ENCODE peak calls at places on chromosomes 4 and X, in eight cellular contexts. M is testis, T is tibial nerve, I is C1 segment of cervical spinal cord, P is Caki2, B is aorta, O is A549, K is HCT116. W is an unnamed sample.

GRCh38 chr4:52015366-52015765 is 4.8 kb downstream of the LRRC66 start:
- DNase-seq in M (no peak), T (no peak), I (no peak), P (no peak), B (no peak), O (no peak), K (no peak), W (peak; percentile 27)

GRCh38 chrX:43958529-43958928 is 14.7 kb downstream of the NDP start:
- DNase-seq in M (peak; percentile 43), T (no peak), I (no peak), P (peak; percentile 51), B (no peak), O (peak; percentile 55), K (peak; percentile 81), W (peak; percentile 84)

GRCh38 chr4:136392576-136392975 is 1139.7 kb downstream of the PCDH18 start:
- DNase-seq in M (no peak), T (no peak), I (no peak), P (no peak), B (no peak), O (no peak), K (no peak), W (peak; percentile 34)

GRCh38 chr4:7737268-7737645 is 202.4 kb downstream of the AFAP1 start:
- DNase-seq in M (no peak), T (no peak), I (no peak), P (no peak), B (no peak), O (no peak), K (no peak), W (no peak)

GRCh38 chrX:9316096-9316495 is 148.8 kb upstream of the TBL1X start:
- DNase-seq in M (no peak), T (no peak), I (no peak), P (no peak), B (no peak), O (no peak), K (no peak), W (no peak)

GRCh38 chr4:77681792-77682191 is 76.2 kb downstream of the CXCL13 start:
- DNase-seq in M (peak; percentile 67), T (no peak), I (no peak), P (no peak), B (no peak), O (no peak), K (no peak), W (no peak)

GRCh38 chr4:36349904-36350554 is 68.6 kb downstream of the DTHD1 start:
- DNase-seq in M (no peak), T (no peak), I (no peak), P (peak; percentile 6), B (no peak), O (no peak), K (no peak), W (no peak)

GRCh38 chrX:118726887-118727685 is at the start of gene IL13RA1:
- DNase-seq in M (peak; percentile 73), T (peak; percentile 63), I (peak; percentile 3), P (peak; percentile 90), B (peak; percentile 90), O (peak; percentile 74), K (peak; percentile 60), W (peak; percentile 74)

GRCh38 chrX:134990475-134991473 is at the start of gene SMIM10:
- DNase-seq in M (peak; percentile 84), T (peak; percentile 53), I (no peak), P (peak; percentile 70), B (peak; percentile 93), O (no peak), K (no peak), W (peak; percentile 75)

GRCh38 chrX:66638591-66639500 is at the start of gene EDA2R:
- DNase-seq in M (peak; percentile 57), T (no peak), I (no peak), P (peak; percentile 88), B (peak; percentile 74), O (peak; percentile 54), K (no peak), W (peak; percentile 90)

GRCh38 chrX:151513472-151513871 is 50.0 kb upstream of the PASD1 start:
- DNase-seq in M (no peak), T (no peak), I (no peak), P (no peak), B (no peak), O (no peak), K (no peak), W (no peak)

GRCh38 chr4:147518846-147519767 is 38.2 kb downstream of the EDNRA start:
- DNase-seq in M (peak; percentile 82), T (no peak), I (no peak), P (peak; percentile 35), B (no peak), O (peak; percentile 23), K (peak; percentile 59), W (peak; percentile 82)

GRCh38 chr4:144357970-144358369 is 217.5 kb upstream of the GYPA start:
- DNase-seq in M (no peak), T (no peak), I (no peak), P (peak; percentile 32), B (no peak), O (no peak), K (no peak), W (no peak)

GRCh38 chr4:26803462-26803861 is 57.2 kb upstream of the STIM2 start:
- DNase-seq in M (no peak), T (no peak), I (no peak), P (no peak), B (no peak), O (no peak), K (no peak), W (peak; percentile 96)

GRCh38 chr4:187256897-187257296 is 533.2 kb upstream of the FAT1 start:
- DNase-seq in M (no peak), T (no peak), I (no peak), P (no peak), B (no peak), O (no peak), K (no peak), W (no peak)

GRCh38 chr4:187666634-187667033 is 328.9 kb upstream of the ZFP42 start:
- DNase-seq in M (peak; percentile 54), T (no peak), I (no peak), P (no peak), B (no peak), O (no peak), K (no peak), W (peak; percentile 34)

GRCh38 chr4:72971572-72971971 is 97.9 kb downstream of the COX18 start:
- DNase-seq in M (no peak), T (no peak), I (no peak), P (peak; percentile 35), B (no peak), O (no peak), K (no peak), W (peak; percentile 94)

GRCh38 chr4:81460115-81460836 is 11.4 kb downstream of the RASGEF1B start:
- DNase-seq in M (no peak), T (no peak), I (no peak), P (no peak), B (no peak), O (no peak), K (no peak), W (no peak)

GRCh38 chr4:172858731-172859230 is 309.8 kb upstream of the GALNT7 start:
- DNase-seq in M (no peak), T (no peak), I (no peak), P (no peak), B (no peak), O (no peak), K (no peak), W (peak; percentile 51)

GRCh38 chrX:134685662-134686061 is 27.4 kb upstream of the PLAC1 start:
- DNase-seq in M (no peak), T (no peak), I (no peak), P (no peak), B (no peak), O (no peak), K (no peak), W (peak; percentile 70)

GRCh38 chrX:107710617-107711391 is 64.8 kb downstream of the TSC22D3 start:
- DNase-seq in M (peak; percentile 64), T (no peak), I (no peak), P (peak; percentile 84), B (no peak), O (peak; percentile 76), K (peak; percentile 33), W (peak; percentile 97)

GRCh38 chr4:1870578-1871443 is at the start of gene NSD2:
- DNase-seq in M (peak; percentile 93), T (peak; percentile 78), I (no peak), P (peak; percentile 79), B (peak; percentile 97), O (peak; percentile 83), K (peak; percentile 68), W (peak; percentile 85)

GRCh38 chr4:120443111-120443510 is 376.5 kb upstream of the MAD2L1 start:
- DNase-seq in M (no peak), T (no peak), I (no peak), P (no peak), B (no peak), O (no peak), K (no peak), W (peak; percentile 40)

GRCh38 chr4:106266201-106266600 is 49.8 kb downstream of the TBCK start:
- DNase-seq in M (no peak), T (no peak), I (no peak), P (peak; percentile 44), B (no peak), O (peak; percentile 2), K (peak; percentile 34), W (peak; percentile 64)

GRCh38 chr4:119733431-119733830 is 104.8 kb upstream of the PDE5A start:
- DNase-seq in M (no peak), T (no peak), I (no peak), P (no peak), B (no peak), O (no peak), K (no peak), W (peak; percentile 53)

GRCh38 chr4:150582881-150583286 is 933 bp downstream of the MAB21L2 start:
- DNase-seq in M (no peak), T (no peak), I (no peak), P (no peak), B (peak; percentile 71), O (no peak), K (no peak), W (no peak)

GRCh38 chr4:43763029-43763610 is 685.5 kb downstream of the KCTD8 start:
- DNase-seq in M (no peak), T (no peak), I (no peak), P (peak; percentile 8), B (no peak), O (no peak), K (no peak), W (no peak)

GRCh38 chr4:6900181-6900812 is 9.3 kb upstream of the TBC1D14 start:
- DNase-seq in M (no peak), T (no peak), I (no peak), P (no peak), B (no peak), O (no peak), K (no peak), W (no peak)

GRCh38 chr4:184330008-184330400 is 112.3 kb upstream of the ENPP6 start:
- DNase-seq in M (peak; percentile 37), T (peak; percentile 45), I (no peak), P (no peak), B (no peak), O (no peak), K (no peak), W (no peak)

GRCh38 chrX:3598696-3599095 is 114.8 kb downstream of the PRKX start:
- DNase-seq in M (no peak), T (no peak), I (no peak), P (no peak), B (no peak), O (no peak), K (no peak), W (no peak)

GRCh38 chr4:55729306-55730142 is 90.1 kb upstream of the EXOC1L start:
- DNase-seq in M (peak; percentile 16), T (no peak), I (no peak), P (peak; percentile 80), B (no peak), O (no peak), K (no peak), W (no peak)

GRCh38 chr4:917466-917865 is 14.7 kb downstream of the GAK start:
- DNase-seq in M (no peak), T (no peak), I (no peak), P (no peak), B (no peak), O (no peak), K (no peak), W (no peak)

GRCh38 chr4:87975466-87975865 is at the start of gene SPP1:
- DNase-seq in M (peak; percentile 44), T (no peak), I (peak; percentile 9), P (peak; percentile 99), B (no peak), O (peak; percentile 25), K (no peak), W (peak; percentile 34)

GRCh38 chr4:65521666-65522065 is 148.6 kb downstream of the EPHA5 start:
- DNase-seq in M (no peak), T (no peak), I (no peak), P (no peak), B (no peak), O (no peak), K (no peak), W (peak; percentile 32)

W was measured in LHCN-M2.